ENCODE peak calls at places on chromosome 6, in four cellular contexts. K is germinal center, Y is HTR-8/SVneo, A is lower lobe of right lung. O is an unnamed sample.

GRCh38 chr6:147065786-147066185 is 138.4 kb upstream of the STXBP5 start:
- DNase-seq in K (no peak), Y (no peak), A (no peak), O (no peak)

GRCh38 chr6:36315921-36316320 is 20.8 kb downstream of the BNIP5 start:
- DNase-seq in K (no peak), Y (no peak), A (no peak), O (no peak)

GRCh38 chr6:152380993-152381898 is 255.9 kb downstream of the SYNE1 start:
- DNase-seq in K (no peak), Y (peak), A (peak), O (peak)

GRCh38 chr6:93932175-93932574 is 512.8 kb upstream of the EPHA7 start:
- DNase-seq in K (no peak), Y (no peak), A (no peak), O (no peak)

GRCh38 chr6:38495922-38496635 is 143.7 kb downstream of the BTBD9 start:
- DNase-seq in K (no peak), Y (no peak), A (no peak), O (no peak)

GRCh38 chr6:35669441-35669776 is 19.3 kb downstream of the FKBP5 start:
- DNase-seq in K (peak), Y (no peak), A (no peak), O (no peak)

GRCh38 chr6:136274062-136274461 is 15.6 kb downstream of the BCLAF1 start:
- DNase-seq in K (no peak), Y (no peak), A (no peak), O (no peak)

GRCh38 chr6:129844118-129844891 is 16.8 kb downstream of the TMEM244 start:
- DNase-seq in K (no peak), Y (peak), A (no peak), O (peak)

GRCh38 chr6:43623880-43624785 is 4.9 kb downstream of the GTPBP2 start:
- DNase-seq in K (no peak), Y (no peak), A (no peak), O (no peak)

GRCh38 chr6:166800110-166800509 is 156.2 kb downstream of the RNASET2 start:
- DNase-seq in K (no peak), Y (no peak), A (no peak), O (no peak)

GRCh38 chr6:10350720-10351119 is 64.2 kb downstream of the TFAP2A start:
- DNase-seq in K (no peak), Y (no peak), A (no peak), O (no peak)

GRCh38 chr6:108684809-108685329 is 124.2 kb downstream of the FOXO3 start:
- DNase-seq in K (no peak), Y (peak), A (peak), O (no peak)

GRCh38 chr6:163438940-163439335 is 24.4 kb downstream of the QKI start:
- DNase-seq in K (no peak), Y (no peak), A (peak), O (no peak)

GRCh38 chr6:3500262-3501001 is 43.6 kb upstream of the SLC22A23 start:
- DNase-seq in K (no peak), Y (no peak), A (no peak), O (no peak)

GRCh38 chr6:7338031-7338430 is 25.0 kb upstream of the SSR1 start:
- DNase-seq in K (no peak), Y (no peak), A (no peak), O (no peak)

GRCh38 chr6:36626636-36627035 is 32.5 kb downstream of the SRSF3 start:
- DNase-seq in K (no peak), Y (no peak), A (no peak), O (no peak)

GRCh38 chr6:12844284-12845223 is 128.0 kb downstream of the PHACTR1 start:
- DNase-seq in K (peak), Y (peak), A (no peak), O (peak)

GRCh38 chr6:73802366-73802765 is 106.4 kb downstream of the CD109 start:
- DNase-seq in K (no peak), Y (no peak), A (no peak), O (no peak)

GRCh38 chr6:99822741-99823512 is 171.1 kb downstream of the MCHR2 start:
- DNase-seq in K (peak), Y (peak), A (no peak), O (peak)

GRCh38 chr6:20487669-20488375 is 46.4 kb upstream of the CDKAL1 start:
- DNase-seq in K (no peak), Y (no peak), A (no peak), O (no peak)

GRCh38 chr6:125906158-125906998 is 50.2 kb upstream of the HINT3 start:
- DNase-seq in K (peak), Y (no peak), A (peak), O (no peak)

GRCh38 chr6:129206761-129207330 is 323.9 kb downstream of the LAMA2 start:
- DNase-seq in K (no peak), Y (no peak), A (no peak), O (no peak)